ENCODE peak calls at places on chromosomes 1 and 21, in four cellular contexts. U is effector memory CD4-positive, alpha-beta T cell; X is neuronal stem cell; Q is Panc1. G is an unnamed sample.

GRCh38 chr1:180020017-180020416 is 65.4 kb downstream of the CEP350 start:
- DNase-seq in U (no peak), X (no peak), Q (no peak), G (no peak)

GRCh38 chr1:45968941-45969666 is 163.3 kb downstream of the PIK3R3 start:
- DNase-seq in U (no peak), X (no peak), Q (no peak), G (no peak)

GRCh38 chr1:172991674-172992400 is 58.9 kb downstream of the TNFSF18 start:
- DNase-seq in U (no peak), X (no peak), Q (no peak), G (no peak)

GRCh38 chr1:191074877-191075276 is 597.2 kb upstream of the BRINP3 start:
- DNase-seq in U (no peak), X (no peak), Q (no peak), G (no peak)

GRCh38 chr1:182093781-182094180 is 32.3 kb upstream of the ZNF648 start:
- DNase-seq in U (no peak), X (no peak), Q (no peak), G (no peak)

GRCh38 chr1:8987881-8988617 is 38.2 kb downstream of the SLC2A7 start:
- DNase-seq in U (peak; percentile 29), X (peak; percentile 44), Q (no peak), G (peak; percentile 48)

GRCh38 chr1:245860681-245861552 is 646.2 kb downstream of the SMYD3 start:
- DNase-seq in U (no peak), X (no peak), Q (no peak), G (no peak)

GRCh38 chr1:152460529-152460899 is 46.5 kb upstream of the CRNN start:
- DNase-seq in U (no peak), X (no peak), Q (no peak), G (no peak)

GRCh38 chr21:45525153-45525909 is 16.9 kb downstream of the SLC19A1 start:
- DNase-seq in U (no peak), X (no peak), Q (no peak), G (no peak)

GRCh38 chr1:110433803-110434202 is 17.1 kb upstream of the PROK1 start:
- DNase-seq in U (no peak), X (peak; percentile 40), Q (no peak), G (no peak)

GRCh38 chr1:26254404-26254803 is 20.4 kb downstream of the CEP85 start:
- DNase-seq in U (no peak), X (no peak), Q (no peak), G (no peak)

GRCh38 chr21:46667735-46668380 is 32.4 kb downstream of the PRMT2 start:
- DNase-seq in U (no peak), X (peak; percentile 35), Q (no peak), G (no peak)

GRCh38 chr1:173113015-173113741 is 62.4 kb upstream of the TNFSF18 start:
- DNase-seq in U (no peak), X (no peak), Q (no peak), G (no peak)

DNA sequence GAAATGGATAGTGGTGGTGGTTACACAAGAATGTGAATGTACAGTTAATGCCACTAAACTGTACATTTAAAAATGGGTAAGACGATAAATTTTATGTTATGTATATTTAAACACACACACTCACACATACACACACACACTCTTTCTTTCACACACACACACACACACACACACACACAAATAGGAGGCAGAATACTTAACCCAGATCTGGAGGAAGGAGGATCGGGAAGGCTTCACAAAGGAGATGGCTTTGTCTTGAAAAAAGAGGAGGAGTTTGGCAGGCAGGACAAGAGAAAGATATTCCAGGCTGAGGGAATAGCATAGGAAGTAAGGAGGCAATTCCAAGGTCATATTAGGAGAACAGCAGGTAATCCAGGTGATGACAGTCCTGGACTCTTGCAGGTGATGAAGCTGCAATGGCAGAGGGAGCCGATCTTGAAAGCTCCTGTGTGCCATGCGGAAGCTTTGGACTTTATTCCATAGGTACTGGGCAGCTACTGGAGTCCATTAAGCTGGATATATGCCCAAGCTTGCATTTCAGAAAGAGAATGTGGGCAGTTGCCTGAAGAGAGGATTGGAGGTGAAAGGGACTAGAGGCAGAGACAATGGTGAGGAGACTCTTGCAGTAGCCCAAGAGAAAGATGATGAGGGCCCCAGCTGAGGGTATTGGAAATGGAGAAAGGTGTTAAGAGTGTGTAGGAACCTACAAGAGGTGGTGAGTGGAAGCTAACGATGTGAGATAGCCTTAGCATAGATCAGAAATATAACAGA is 15.4 kb upstream of the LYST start:
- DNase-seq in U (no peak), X (no peak), Q (no peak), G (no peak)
- H3K4me3 ChIP-seq in U (no peak overlapping the region), X (no peak overlapping the region), Q (peak overlapping the region; percentile 45), G (no peak overlapping the region)

GRCh38 chr1:16719571-16720402 is 20.5 kb upstream of the RNU1-4 start:
- DNase-seq in U (no peak), X (no peak), Q (no peak), G (no peak)
- H3K27me3 ChIP-seq in U (no peaks in the 10 kb centered on the region), X (no peaks in the 10 kb centered on the region), Q (no peaks in the 10 kb centered on the region), G (no peaks in the 10 kb centered on the region)

DNA sequence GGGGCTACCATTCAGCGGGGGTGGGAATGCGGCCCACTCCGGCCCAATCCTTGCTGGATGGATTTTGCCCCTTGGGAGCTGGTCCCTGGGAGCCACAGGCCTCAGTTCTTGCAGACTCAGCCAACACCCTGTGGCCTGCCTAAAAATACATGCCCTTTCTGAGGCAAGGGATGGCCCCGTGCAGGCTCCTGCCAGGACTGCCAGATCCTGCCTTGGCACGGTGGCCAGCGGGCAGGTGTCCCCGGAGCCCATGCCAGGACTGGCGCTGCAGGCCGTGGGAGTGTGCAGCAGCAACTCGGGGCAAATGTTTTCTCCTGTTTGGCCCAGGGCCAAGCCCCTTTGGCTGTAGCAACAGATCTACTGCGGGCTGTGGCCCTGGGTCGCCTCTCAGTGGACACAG is 1.6 kb upstream of the PANK4 start:
- DNase-seq in U (no peak), X (no peak), Q (no peak), G (no peak)
- H3K4me1 ChIP-seq in U (peaks cover 56% of the 10 kb centered on the region), X (peaks cover 52% of the 10 kb centered on the region), Q (peaks cover 49% of the 10 kb centered on the region), G (peaks cover 52% of the 10 kb centered on the region)

DNA sequence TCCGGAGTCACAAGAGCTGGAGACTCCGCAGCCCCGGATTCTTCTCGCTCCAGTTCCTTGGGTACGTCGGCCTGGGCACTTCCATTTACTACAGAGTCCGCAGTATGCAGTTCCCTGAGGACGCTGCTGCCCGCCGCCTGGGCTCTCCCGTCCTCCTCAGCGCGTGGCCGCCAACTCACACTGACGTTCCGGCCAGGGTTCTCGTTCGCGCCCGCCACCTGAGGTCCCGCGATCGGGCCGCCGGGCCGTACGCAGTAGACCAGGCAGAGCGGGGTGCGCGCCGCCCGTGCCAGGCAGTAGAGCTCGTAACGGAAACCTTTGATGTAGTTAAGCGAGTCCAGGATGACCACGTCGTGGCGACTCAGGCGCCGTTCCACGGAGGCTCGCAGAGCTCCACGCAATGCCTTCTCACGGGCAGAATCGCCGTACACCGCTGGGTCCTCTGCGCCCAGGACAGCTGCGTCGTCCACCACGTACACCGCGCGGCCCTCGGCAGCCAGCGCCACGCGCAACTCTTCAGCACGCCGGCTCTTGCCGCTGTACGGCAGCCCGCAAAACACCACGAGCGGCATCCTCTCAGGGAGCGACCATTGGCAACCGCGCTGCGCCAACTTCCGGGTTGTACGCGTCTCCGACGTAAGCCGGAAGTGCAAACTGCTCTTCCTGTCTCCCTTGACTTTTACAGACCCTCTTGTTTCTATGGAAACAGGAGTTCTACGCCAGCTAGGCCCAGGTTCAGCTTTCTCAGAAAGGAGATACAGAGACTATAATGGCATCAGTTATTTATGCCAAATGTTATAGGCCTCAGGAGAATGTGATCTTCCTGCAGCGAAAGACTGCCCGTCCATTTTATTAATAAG is at the start of gene KTI12:
- DNase-seq in U (peak; percentile 80), X (peak; percentile 72), Q (peak; percentile 73), G (peak; percentile 89)
- H3K4me3 ChIP-seq in U (peak within 1 kb of the TSS; percentile 86), X (peak within 1 kb of the TSS; percentile 90), Q (peak within 1 kb of the TSS; percentile 73), G (peak within 1 kb of the TSS; percentile 74)

GRCh38 chr1:32900371-32900955 is 726 bp downstream of the TMEM54 start:
- DNase-seq in U (no peak), X (no peak), Q (no peak), G (no peak)
- H3K27me3 ChIP-seq in U (peaks cover 29% of the 10 kb centered on the region), X (peaks cover 38% of the 10 kb centered on the region), Q (no peaks in the 10 kb centered on the region), G (peaks cover 34% of the 10 kb centered on the region)

GRCh38 chr1:89528382-89528780 is 3.8 kb downstream of the LRRC8B start:
- DNase-seq in U (no peak), X (no peak), Q (no peak), G (no peak)
- H3K4me1 ChIP-seq in U (peaks cover 8% of the 10 kb centered on the region), X (peaks cover 14% of the 10 kb centered on the region), Q (peaks cover 25% of the 10 kb centered on the region), G (peaks cover 54% of the 10 kb centered on the region)

GRCh38 chr1:167507719-167508118 is 10.6 kb downstream of the CD247 start:
- DNase-seq in U (no peak), X (no peak), Q (no peak), G (no peak)

GRCh38 chr1:167510244-167510643 is 8.1 kb downstream of the CD247 start:
- DNase-seq in U (no peak), X (no peak), Q (no peak), G (no peak)

GRCh38 chr1:167511374-167511986 is 6.8 kb downstream of the CD247 start:
- DNase-seq in U (no peak), X (no peak), Q (no peak), G (no peak)

GRCh38 chr1:167510880-167511279 is 7.4 kb downstream of the CD247 start:
- DNase-seq in U (no peak), X (no peak), Q (no peak), G (no peak)

DNA sequence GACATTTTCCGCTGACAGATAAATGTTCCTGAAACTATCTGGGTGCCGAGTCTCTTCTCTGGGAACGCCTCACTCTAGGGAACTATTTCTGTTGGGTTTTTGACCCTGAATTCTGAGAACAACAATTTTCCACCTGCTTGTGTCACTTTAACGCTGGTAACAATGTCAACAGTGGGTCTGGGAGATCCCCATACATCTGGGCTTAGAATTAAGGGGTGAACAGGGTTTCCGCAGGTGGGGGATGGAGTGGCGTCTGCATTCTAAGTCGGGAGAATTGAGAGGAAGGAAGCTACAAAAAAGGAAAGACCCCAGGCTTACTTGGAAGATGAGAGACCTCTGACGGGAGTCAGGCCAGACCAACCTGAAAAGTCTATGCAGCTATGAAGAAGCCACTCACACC is 8.7 kb downstream of the CD247 start:
- DNase-seq in U (no peak), X (no peak), Q (no peak), G (no peak)
- H3K4me3 ChIP-seq in U (peak overlapping the region; percentile 39), X (no peak overlapping the region), Q (no peak overlapping the region), G (peak overlapping the region; percentile 18)

G was measured in CD8-positive, alpha-beta memory T cell.